ENCODE peak calls at places on chromosomes 2 and 18, in six cellular contexts. Z is choroid plexus epithelial cell, P is kidney, Q is psoas muscle, D is PC-3, B is neural crest cell. A is an unnamed sample.

GRCh38 chr18:32831781-32832180 is 59.0 kb upstream of the KLHL14 start:
- DNase-seq in Q (no peak), Z (peak), D (no peak), B (no peak), P (no peak), A (no peak)

GRCh38 chr2:189763908-189764661 is 1.5 kb upstream of the OSGEPL1 start:
- DNase-seq in Q (no peak), Z (peak), D (no peak), B (no peak), P (no peak), A (no peak)

GRCh38 chr2:210502997-210503621 is 26.6 kb upstream of the LANCL1 start:
- DNase-seq in B (peak), Q (peak), P (no peak), D (peak), Z (peak), A (no peak)

GRCh38 chr2:46202453-46202852 is 94.8 kb upstream of the EPAS1 start:
- DNase-seq in P (no peak), B (no peak), Z (no peak), D (no peak), Q (no peak), A (no peak)

GRCh38 chr2:234003972-234004617 is 46.4 kb upstream of the SPP2 start:
- DNase-seq in Z (peak), P (no peak), Q (peak), B (no peak), D (peak), A (peak)

GRCh38 chr2:157620956-157621355 is 7.7 kb downstream of the ACVR1C start:
- DNase-seq in B (no peak), P (no peak), Q (no peak), Z (no peak), D (no peak), A (no peak)

GRCh38 chr2:134954065-134954464 is 35.4 kb downstream of the CCNT2 start:
- DNase-seq in D (no peak), Z (no peak), B (no peak), P (no peak), Q (no peak), A (no peak)

GRCh38 chr2:179235463-179236108 is 29.0 kb downstream of the SESTD1 start:
- DNase-seq in B (no peak), Q (no peak), Z (peak), D (peak), P (no peak), A (no peak)

GRCh38 chr2:32376756-32377155 is 19.9 kb downstream of the BIRC6 start:
- DNase-seq in Q (no peak), D (no peak), B (no peak), Z (no peak), P (no peak), A (no peak)

GRCh38 chr2:3454802-3455201 is 64.5 kb downstream of the ADI1 start:
- DNase-seq in B (no peak), Z (no peak), P (no peak), D (no peak), Q (peak), A (peak)

GRCh38 chr18:12564861-12565260 is 93.0 kb downstream of the SPIRE1 start:
- DNase-seq in Q (no peak), B (no peak), P (no peak), D (no peak), Z (no peak), A (no peak)

GRCh38 chr2:75098856-75099255 is 100.5 kb downstream of the TACR1 start:
- DNase-seq in B (no peak), Z (peak), Q (no peak), D (peak), P (no peak), A (no peak)
- TF ChIP-seq CTCF in B (peak), Z (peak), Q (no peak), D (peak), P (no peak), A (peak)

GRCh38 chr2:120026890-120027289 is 14.0 kb downstream of the EPB41L5 start:
- DNase-seq in D (no peak), B (no peak), P (no peak), Q (no peak), Z (no peak), A (no peak)
- TF ChIP-seq CTCF in D (peak), B (peak), P (no peak), Q (no peak), Z (peak), A (no peak)

DNA sequence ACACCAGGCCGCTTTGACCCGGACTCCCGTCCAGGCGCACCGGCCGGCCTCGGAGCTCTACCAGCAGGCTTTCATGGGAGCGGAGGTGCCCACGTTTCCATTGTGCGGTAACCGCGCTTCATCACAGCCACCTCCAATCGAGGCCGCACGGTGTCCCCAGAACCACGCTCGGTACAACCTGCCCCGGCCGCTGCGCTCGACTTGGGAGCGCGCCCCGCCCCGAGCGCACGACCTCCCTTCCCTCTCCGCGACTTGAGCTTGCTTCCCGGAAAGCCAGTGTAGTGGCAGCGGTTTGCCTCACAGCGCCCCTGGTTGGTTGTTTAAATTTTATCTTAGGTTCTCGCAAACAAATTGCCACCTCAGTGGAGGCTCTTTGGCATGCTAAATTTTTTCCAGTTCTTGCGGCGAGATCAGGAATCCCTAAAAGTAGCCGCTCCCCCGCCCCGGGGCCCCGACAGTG is 329 bp upstream of the CYP1B1 start:
- DNase-seq in D (peak), Z (peak), P (peak), Q (peak), B (peak), A (peak)
- TF ChIP-seq CTCF in D (peak), Z (peak), P (peak), Q (peak), B (peak), A (peak)

GRCh38 chr2:152715854-152716428 is 1.3 kb downstream of the PRPF40A start:
- DNase-seq in P (no peak), B (peak), Q (no peak), Z (peak), D (peak), A (no peak)
- TF ChIP-seq CTCF in P (no peak), B (peak), Q (peak), Z (peak), D (peak), A (peak)

GRCh38 chr2:73292906-73293533 is 328 bp downstream of the EGR4 start:
- DNase-seq in B (no peak), P (peak), D (no peak), Z (no peak), Q (no peak), A (peak)

GRCh38 chr2:73292316-73292905 is 937 bp downstream of the EGR4 start:
- DNase-seq in D (no peak), P (peak), B (no peak), Z (no peak), Q (no peak), A (peak)

GRCh38 chr2:73291093-73291460 is 2.3 kb downstream of the EGR4 start:
- DNase-seq in B (peak), D (peak), Q (peak), Z (peak), P (peak), A (peak)

GRCh38 chr2:73290049-73290839 is 3.1 kb downstream of the EGR4 start:
- DNase-seq in Q (no peak), P (no peak), Z (peak), D (peak), B (no peak), A (peak)

DNA sequence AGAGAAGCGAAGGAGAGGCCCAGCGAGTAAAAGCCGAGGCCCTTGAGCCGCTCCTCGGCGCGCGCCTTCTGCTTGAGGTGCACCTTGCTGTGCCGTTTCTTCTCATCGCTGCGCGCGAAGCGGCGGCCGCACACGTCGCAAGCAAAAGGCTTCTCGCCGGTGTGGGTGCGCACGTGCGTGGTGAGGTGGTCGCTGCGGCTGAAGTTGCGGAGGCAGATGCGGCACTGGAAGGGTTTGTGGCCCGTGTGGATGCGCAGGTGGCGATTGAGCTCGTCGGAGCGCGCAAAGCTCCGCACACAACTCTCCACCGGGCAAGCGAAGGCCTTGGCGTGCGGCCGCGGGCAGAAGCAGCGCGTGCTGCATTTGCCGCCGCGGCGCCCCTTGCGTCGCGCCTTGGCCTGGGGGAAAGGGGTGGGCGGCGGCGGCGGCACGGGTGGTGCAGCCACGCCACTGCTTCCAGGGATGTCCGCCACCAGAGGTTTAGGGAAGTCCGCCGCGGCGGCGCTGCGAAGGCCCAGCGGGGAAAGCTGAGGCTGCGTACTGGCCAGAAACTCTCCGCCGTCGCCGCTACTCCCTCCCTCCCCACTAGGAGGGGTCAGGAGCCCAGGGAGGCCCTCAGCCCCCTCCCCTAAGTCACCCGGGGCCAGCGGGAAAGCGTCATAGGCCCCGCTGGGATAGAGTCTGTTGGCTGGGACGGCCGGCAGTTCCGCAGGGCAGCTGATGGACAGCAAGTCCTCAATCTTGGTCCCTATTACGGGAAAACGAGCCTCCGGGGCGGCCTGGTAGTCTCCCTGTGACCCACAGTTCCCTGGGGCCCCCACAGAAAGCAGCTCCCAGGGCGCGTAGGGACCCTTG is 1.7 kb downstream of the EGR4 start:
- DNase-seq in B (no peak), Z (no peak), P (peak), D (no peak), Q (no peak), A (peak)
- TF ChIP-seq CTCF in B (peak), Z (no peak), P (no peak), D (no peak), Q (no peak), A (no peak)

GRCh38 chr2:65059071-65059470 is 2.9 kb downstream of the CEP68 start:
- DNase-seq in D (no peak), B (no peak), Z (no peak), Q (no peak), P (no peak), A (no peak)

GRCh38 chr2:65063426-65063825 is 7.2 kb downstream of the CEP68 start:
- DNase-seq in D (no peak), P (no peak), Z (peak), B (no peak), Q (no peak), A (no peak)

GRCh38 chr2:65062843-65063242 is 6.6 kb downstream of the CEP68 start:
- DNase-seq in B (no peak), P (no peak), Q (no peak), D (no peak), Z (no peak), A (no peak)

GRCh38 chr2:65061146-65061909 is 5.1 kb downstream of the CEP68 start:
- DNase-seq in D (no peak), B (no peak), P (no peak), Z (no peak), Q (no peak), A (no peak)

GRCh38 chr2:65061910-65062339 is 5.7 kb downstream of the CEP68 start:
- DNase-seq in Q (no peak), D (no peak), Z (no peak), P (no peak), B (no peak), A (no peak)
- TF ChIP-seq CTCF in Q (no peak), D (no peak), Z (no peak), P (no peak), B (no peak), A (no peak)

GRCh38 chr2:5368263-5368662 is 323.9 kb upstream of the SOX11 start:
- DNase-seq in B (no peak), P (no peak), D (no peak), Q (no peak), Z (no peak), A (no peak)

GRCh38 chr2:5364361-5364760 is 327.8 kb upstream of the SOX11 start:
- DNase-seq in B (no peak), D (peak), P (no peak), Z (peak), Q (no peak), A (no peak)

GRCh38 chr2:5360081-5360480 is 332.1 kb upstream of the SOX11 start:
- DNase-seq in Q (no peak), P (no peak), Z (no peak), D (no peak), B (no peak), A (no peak)

GRCh38 chr2:5367321-5367720 is 324.9 kb upstream of the SOX11 start:
- DNase-seq in Q (no peak), D (no peak), B (no peak), P (no peak), Z (no peak), A (no peak)

GRCh38 chr2:5365871-5366461 is 326.2 kb upstream of the SOX11 start:
- DNase-seq in P (peak), Z (peak), B (peak), D (peak), Q (peak), A (peak)
- TF ChIP-seq CTCF in P (peak), Z (peak), B (peak), D (peak), Q (peak), A (peak)

GRCh38 chr2:131577812-131578211 is 50.1 kb downstream of the CCDC74A start:
- DNase-seq in D (no peak), Z (no peak), B (no peak), P (no peak), Q (no peak), A (no peak)

GRCh38 chr2:131584380-131584779 is 56.7 kb downstream of the CCDC74A start:
- DNase-seq in P (no peak), Q (no peak), B (no peak), Z (no peak), D (no peak), A (no peak)

GRCh38 chr2:131584940-131585339 is 57.3 kb downstream of the CCDC74A start:
- DNase-seq in P (no peak), B (no peak), Z (no peak), D (no peak), Q (no peak), A (no peak)

GRCh38 chr2:131580187-131580586 is 52.5 kb downstream of the CCDC74A start:
- DNase-seq in B (no peak), Q (no peak), P (no peak), Z (no peak), D (no peak), A (no peak)
- TF ChIP-seq CTCF in B (no peak), Q (no peak), P (no peak), Z (no peak), D (no peak), A (no peak)

A was measured in osteoblast.